ENCODE peak calls at places on chromosomes 7 and 10, in seven cellular contexts. P is ovary, F is OCI-LY7, Z is fibroblast of mammary gland, M is GM13976, R is neural progenitor cell, G is AG09319. Y is an unnamed sample.
A peak's percentile ranks its signal among the peaks of the same experiment; 100 is the strongest.

GRCh38 chr7:141695803-141696289 is 6.1 kb downstream of the DENND11 start:
- DNase-seq in G (no peak), R (no peak), F (no peak), P (no peak), M (no peak), Z (no peak), Y (no peak)

GRCh38 chr7:116583653-116584052 is 58.8 kb downstream of the CAV1 start:
- DNase-seq in P (no peak), F (peak; percentile 61), M (peak; percentile 34), Z (no peak), G (no peak), R (no peak), Y (no peak)

GRCh38 chr7:47354831-47355541 is 226.9 kb downstream of the TNS3 start:
- DNase-seq in M (no peak), G (no peak), P (no peak), R (no peak), Z (no peak), F (no peak), Y (no peak)

GRCh38 chr10:106609867-106610266 is 554.6 kb downstream of the SORCS1 start:
- DNase-seq in Z (peak; percentile 22), M (no peak), R (peak; percentile 24), P (no peak), G (no peak), F (no peak), Y (no peak)

GRCh38 chr10:59027975-59028640 is 148.3 kb upstream of the PHYHIPL start:
- DNase-seq in M (no peak), Z (peak; percentile 44), F (no peak), P (no peak), R (no peak), G (no peak), Y (no peak)

GRCh38 chr10:74163313-74164068 is 12.5 kb downstream of the ADK start:
- DNase-seq in G (no peak), F (no peak), R (no peak), P (no peak), Z (no peak), M (no peak), Y (no peak)

GRCh38 chr7:45568536-45569289 is 5.5 kb upstream of the ADCY1 start:
- DNase-seq in Z (no peak), P (no peak), G (no peak), R (no peak), F (no peak), M (peak; percentile 9), Y (no peak)

GRCh38 chr10:1230592-1231275 is 174.5 kb downstream of the WDR37 start:
- DNase-seq in M (no peak), G (no peak), R (no peak), F (no peak), Z (no peak), P (no peak), Y (no peak)

GRCh38 chr7:79386688-79387422 is 66.6 kb downstream of the MAGI2 start:
- DNase-seq in P (no peak), G (no peak), Z (no peak), F (no peak), M (no peak), R (no peak), Y (no peak)

GRCh38 chr10:80498833-80499671 is 38.6 kb upstream of the SH2D4B start:
- DNase-seq in R (no peak), G (peak; percentile 95), M (no peak), F (no peak), Z (peak; percentile 99), P (peak; percentile 94), Y (peak; percentile 96)

GRCh38 chr10:8369666-8370065 is 315.2 kb downstream of the GATA3 start:
- DNase-seq in R (no peak), M (peak; percentile 25), P (no peak), G (no peak), F (no peak), Z (no peak), Y (no peak)

GRCh38 chr10:70903262-70903921 is 15.0 kb upstream of the PCBD1 start:
- DNase-seq in G (no peak), F (peak; percentile 43), M (peak; percentile 76), Z (peak; percentile 55), R (peak; percentile 61), P (peak; percentile 75), Y (no peak)

GRCh38 chr10:14556285-14556956 is 218.3 kb downstream of the FAM107B start:
- DNase-seq in Z (no peak), P (no peak), F (peak; percentile 56), M (peak; percentile 67), R (peak; percentile 65), G (no peak), Y (no peak)

GRCh38 chr10:84957427-84957826 is 629.0 kb downstream of the CCSER2 start:
- DNase-seq in R (peak; percentile 64), P (no peak), M (no peak), F (no peak), Z (no peak), G (no peak), Y (no peak)

GRCh38 chr7:73822319-73823173 is 8.2 kb upstream of the CLDN4 start:
- DNase-seq in R (peak; percentile 51), M (peak; percentile 25), Z (peak; percentile 100), P (no peak), G (peak; percentile 67), F (no peak), Y (no peak)

GRCh38 chr7:104133238-104133637 is 74.6 kb downstream of the ORC5 start:
- DNase-seq in R (no peak), M (no peak), G (no peak), P (no peak), Z (no peak), F (no peak), Y (no peak)

GRCh38 chr7:150980663-150981062 is 2.5 kb upstream of the KCNH2 start:
- DNase-seq in R (peak; percentile 77), P (no peak), Z (no peak), G (no peak), F (no peak), M (no peak), Y (no peak)

GRCh38 chr7:92633211-92633906 is 43.2 kb upstream of the FAM133B start:
- DNase-seq in R (no peak), G (peak; percentile 54), F (no peak), Z (peak; percentile 93), P (no peak), M (no peak), Y (peak; percentile 54)

GRCh38 chr10:120183546-120183945 is 273.5 kb upstream of the PLPP4 start:
- DNase-seq in F (no peak), G (no peak), R (no peak), P (no peak), Z (no peak), M (no peak), Y (no peak)

GRCh38 chr10:123643315-123643714 is 22.8 kb upstream of the GPR26 start:
- DNase-seq in M (no peak), R (no peak), G (no peak), Z (no peak), F (no peak), P (no peak), Y (no peak)

GRCh38 chr10:123640016-123640535 is 26.1 kb upstream of the GPR26 start:
- DNase-seq in P (no peak), F (no peak), Z (peak; percentile 1), G (no peak), R (no peak), M (no peak), Y (no peak)

GRCh38 chr10:123642293-123642692 is 23.9 kb upstream of the GPR26 start:
- DNase-seq in F (no peak), P (no peak), M (no peak), G (no peak), Z (no peak), R (peak; percentile 15), Y (no peak)

GRCh38 chr10:123645016-123645415 is 21.1 kb upstream of the GPR26 start:
- DNase-seq in M (no peak), P (no peak), Z (no peak), F (no peak), R (no peak), G (no peak), Y (no peak)

GRCh38 chr10:123642697-123643096 is 23.5 kb upstream of the GPR26 start:
- DNase-seq in F (no peak), R (no peak), Z (no peak), P (no peak), G (no peak), M (no peak), Y (no peak)
- TF ChIP-seq CTCF in F (no peak), R (no peak), Z (no peak), P (no peak), G (no peak), M (no peak), Y (no peak)

DNA sequence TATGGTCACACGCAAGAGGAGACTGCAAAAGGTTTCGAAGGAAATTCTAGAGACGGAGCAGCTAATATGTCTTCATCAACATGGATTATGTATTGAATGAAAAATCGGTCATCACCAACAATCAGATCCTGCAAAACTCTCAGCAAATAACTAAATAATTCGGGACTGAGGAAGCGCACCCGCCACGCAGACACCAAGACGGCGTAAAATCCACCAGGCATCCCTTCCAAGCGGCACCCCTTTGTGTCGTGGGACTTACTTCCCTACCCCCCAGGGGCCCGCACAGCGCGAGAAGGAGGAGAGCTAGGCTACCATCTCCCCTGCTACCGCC is 749 bp downstream of the ARL3 start:
- DNase-seq in M (no peak), G (no peak), P (no peak), F (no peak), Z (no peak), R (no peak), Y (peak; percentile 81)
- TF ChIP-seq CTCF in M (no peak), G (peak; percentile 51), P (no peak), F (no peak), Z (peak; percentile 41), R (no peak), Y (no peak)

GRCh38 chr10:62464308-62464707 is 90.1 kb downstream of the ZNF365 start:
- DNase-seq in R (no peak), M (no peak), G (no peak), P (no peak), Z (peak; percentile 58), F (no peak), Y (no peak)

GRCh38 chr10:62463364-62463763 is 89.2 kb downstream of the ZNF365 start:
- DNase-seq in R (no peak), M (no peak), P (no peak), Z (no peak), G (no peak), F (no peak), Y (no peak)

GRCh38 chr10:62461120-62461519 is 87.0 kb downstream of the ZNF365 start:
- DNase-seq in Z (no peak), M (no peak), F (no peak), G (no peak), P (no peak), R (no peak), Y (no peak)

GRCh38 chr10:62460393-62460792 is 86.2 kb downstream of the ZNF365 start:
- DNase-seq in F (no peak), P (no peak), R (no peak), G (no peak), M (no peak), Z (no peak), Y (no peak)

DNA sequence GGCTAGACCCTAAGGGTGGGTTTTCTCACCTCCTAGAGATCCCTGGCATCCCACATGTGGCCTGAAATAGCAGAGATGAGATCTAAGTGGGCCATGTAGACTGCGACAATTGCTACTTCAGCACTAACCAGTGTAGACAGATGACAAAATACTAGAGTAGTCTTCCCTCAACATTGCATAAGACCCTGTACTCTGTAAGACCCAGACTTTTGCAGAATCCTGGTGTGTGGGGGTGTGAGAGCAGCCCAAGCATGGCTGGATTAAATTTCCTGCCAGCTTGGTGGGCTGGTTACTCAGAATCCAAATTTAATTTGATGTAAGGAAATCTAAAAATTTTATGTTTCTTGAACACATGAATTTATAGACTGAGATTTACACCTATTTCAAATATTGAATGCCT is 88.3 kb downstream of the ZNF365 start:
- DNase-seq in M (no peak), F (no peak), G (no peak), R (no peak), P (no peak), Z (no peak), Y (no peak)
- TF ChIP-seq CTCF in M (no peak), F (no peak), G (no peak), R (no peak), P (no peak), Z (no peak), Y (no peak)

GRCh38 chr7:147079083-147079482 is 962.5 kb downstream of the CNTNAP2 start:
- DNase-seq in P (no peak), G (no peak), R (no peak), Z (no peak), M (no peak), F (no peak), Y (no peak)
- TF ChIP-seq CTCF in P (no peak), G (no peak), R (peak; percentile 7), Z (no peak), M (no peak), F (no peak), Y (no peak)

Y was measured in CD14-positive monocyte.